ENCODE peak calls at places on chromosomes 2 and 18, in six cellular contexts. U is transverse colon, V is suprapubic skin, T is heart left ventricle, Z is endodermal cell, G is IMR-90. L is an unnamed sample.

GRCh38 chr2:117941693-117942092 is 72.2 kb downstream of the CCDC93 start:
- DNase-seq in U (no peak), V (no peak), T (no peak), Z (no peak), G (no peak), L (no peak)

GRCh38 chr2:239998006-239998405 is 27.1 kb downstream of the NDUFA10 start:
- DNase-seq in U (peak; percentile 43), V (no peak), T (no peak), Z (no peak), G (no peak), L (no peak)

GRCh38 chr2:226798422-226799210 is 1.0 kb downstream of the IRS1 start:
- DNase-seq in U (peak; percentile 67), V (peak; percentile 77), T (peak; percentile 48), Z (peak; percentile 84), G (peak; percentile 55), L (peak; percentile 79)

GRCh38 chr2:216052420-216052819 is 29.2 kb downstream of the PECR start:
- DNase-seq in U (no peak), V (no peak), T (no peak), Z (no peak), G (no peak), L (no peak)

GRCh38 chr2:143425896-143426295 is 296.7 kb downstream of the ARHGAP15 start:
- DNase-seq in U (no peak), V (no peak), T (no peak), Z (no peak), G (no peak), L (no peak)

GRCh38 chr2:207337234-207338219 is 171.8 kb upstream of the KLF7 start:
- DNase-seq in U (no peak), V (no peak), T (no peak), Z (peak; percentile 48), G (peak; percentile 63), L (no peak)

GRCh38 chr2:227406177-227407031 is 18.7 kb upstream of the SCYGR1 start:
- DNase-seq in U (peak; percentile 73), V (no peak), T (peak; percentile 66), Z (peak; percentile 91), G (peak; percentile 99), L (peak; percentile 78)

GRCh38 chr18:44638141-44638540 is 42.5 kb upstream of the SETBP1 start:
- DNase-seq in U (no peak), V (no peak), T (no peak), Z (no peak), G (no peak), L (no peak)

GRCh38 chr2:120703330-120703994 is 32.2 kb upstream of the GLI2 start:
- DNase-seq in U (no peak), V (peak; percentile 13), T (no peak), Z (no peak), G (peak; percentile 91), L (no peak)

GRCh38 chr2:221514305-221515040 is 57.6 kb downstream of the EPHA4 start:
- DNase-seq in U (no peak), V (no peak), T (no peak), Z (no peak), G (no peak), L (no peak)

GRCh38 chr18:22983175-22983574 is 50.0 kb downstream of the RBBP8 start:
- DNase-seq in U (no peak), V (no peak), T (no peak), Z (no peak), G (peak; percentile 64), L (no peak)

GRCh38 chr18:13796515-13796914 is 27.4 kb upstream of the MC5R start:
- DNase-seq in U (no peak), V (no peak), T (no peak), Z (no peak), G (no peak), L (no peak)

GRCh38 chr18:13799396-13799795 is 24.6 kb upstream of the MC5R start:
- DNase-seq in U (no peak), V (no peak), T (no peak), Z (no peak), G (no peak), L (no peak)

GRCh38 chr18:13800505-13801259 is 23.3 kb upstream of the MC5R start:
- DNase-seq in U (peak; percentile 79), V (no peak), T (peak; percentile 65), Z (peak; percentile 90), G (peak; percentile 18), L (no peak)

GRCh38 chr18:13793819-13794218 is 30.1 kb upstream of the MC5R start:
- DNase-seq in U (no peak), V (no peak), T (no peak), Z (peak; percentile 61), G (no peak), L (no peak)

DNA sequence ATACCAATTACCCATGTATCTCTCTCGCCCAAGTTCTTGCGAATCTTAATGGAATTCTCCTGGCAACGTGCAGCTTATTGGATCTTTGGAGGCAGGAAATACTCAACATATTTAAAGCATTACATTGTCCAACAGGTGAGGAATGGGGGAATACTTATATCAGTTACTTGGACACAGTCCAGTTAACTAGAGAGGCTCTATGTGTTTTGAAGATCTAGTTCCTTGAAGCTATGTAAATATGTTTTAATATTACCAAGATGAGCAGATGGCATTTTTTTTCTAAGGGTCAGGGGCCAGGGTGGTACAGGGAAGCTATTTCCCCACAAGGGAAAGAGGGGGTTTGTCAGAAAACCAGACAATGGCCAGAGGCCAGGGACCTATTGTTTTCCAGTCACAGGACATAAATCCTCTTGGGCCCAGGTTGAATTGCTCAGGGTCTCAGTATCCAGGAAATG is 26.8 kb upstream of the MC5R start:
- DNase-seq in U (no peak), V (no peak), T (no peak), Z (no peak), G (no peak), L (no peak)
- H3K4me3 ChIP-seq in U (no peak overlapping the region), V (no peak overlapping the region), T (no peak overlapping the region), Z (no peak overlapping the region), G (no peak overlapping the region), L (no peak overlapping the region)

DNA sequence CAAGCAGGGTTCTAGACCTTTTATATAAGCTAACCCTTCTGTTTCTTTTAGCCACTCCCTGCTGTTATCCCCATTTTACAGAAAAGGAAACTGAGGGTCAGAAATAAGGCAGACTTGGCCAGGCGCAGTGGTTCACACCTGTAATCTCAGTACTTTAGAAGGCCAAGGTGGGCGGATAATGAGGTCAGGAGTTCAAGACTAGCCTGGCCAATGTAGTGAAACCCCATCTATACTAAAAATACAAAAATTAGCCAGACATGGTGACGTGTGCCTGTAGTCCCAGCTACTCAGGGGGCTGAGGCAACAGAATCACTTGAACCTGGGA is 14.3 kb downstream of the RUFY4 start:
- DNase-seq in U (no peak), V (no peak), T (no peak), Z (no peak), G (no peak), L (no peak)
- TF ChIP-seq CTCF in U (no peak), V (no peak), T (no peak), Z (no peak), G (no peak), L (no peak)

GRCh38 chr2:104286806-104287205 is 567.1 kb upstream of the POU3F3 start:
- DNase-seq in U (no peak), V (no peak), T (no peak), Z (peak; percentile 78), G (no peak), L (no peak)
- H3K27ac ChIP-seq in U (no peak overlapping the region), V (no peak overlapping the region), T (no peak overlapping the region), Z (no peak overlapping the region), G (no peak overlapping the region), L (no peak overlapping the region)

GRCh38 chr2:238139141-238139840 is 823 bp downstream of the KLHL30 start:
- DNase-seq in U (no peak), V (no peak), T (no peak), Z (peak; percentile 82), G (no peak), L (no peak)

GRCh38 chr2:238136820-238137537 is 1.5 kb upstream of the KLHL30 start:
- DNase-seq in U (no peak), V (no peak), T (no peak), Z (no peak), G (peak; percentile 77), L (no peak)

GRCh38 chr2:238139841-238140439 is 1.5 kb downstream of the KLHL30 start:
- DNase-seq in U (no peak), V (no peak), T (no peak), Z (no peak), G (no peak), L (no peak)

GRCh38 chr2:238137885-238138284 is 583 bp upstream of the KLHL30 start:
- DNase-seq in U (no peak), V (no peak), T (no peak), Z (no peak), G (no peak), L (no peak)

DNA sequence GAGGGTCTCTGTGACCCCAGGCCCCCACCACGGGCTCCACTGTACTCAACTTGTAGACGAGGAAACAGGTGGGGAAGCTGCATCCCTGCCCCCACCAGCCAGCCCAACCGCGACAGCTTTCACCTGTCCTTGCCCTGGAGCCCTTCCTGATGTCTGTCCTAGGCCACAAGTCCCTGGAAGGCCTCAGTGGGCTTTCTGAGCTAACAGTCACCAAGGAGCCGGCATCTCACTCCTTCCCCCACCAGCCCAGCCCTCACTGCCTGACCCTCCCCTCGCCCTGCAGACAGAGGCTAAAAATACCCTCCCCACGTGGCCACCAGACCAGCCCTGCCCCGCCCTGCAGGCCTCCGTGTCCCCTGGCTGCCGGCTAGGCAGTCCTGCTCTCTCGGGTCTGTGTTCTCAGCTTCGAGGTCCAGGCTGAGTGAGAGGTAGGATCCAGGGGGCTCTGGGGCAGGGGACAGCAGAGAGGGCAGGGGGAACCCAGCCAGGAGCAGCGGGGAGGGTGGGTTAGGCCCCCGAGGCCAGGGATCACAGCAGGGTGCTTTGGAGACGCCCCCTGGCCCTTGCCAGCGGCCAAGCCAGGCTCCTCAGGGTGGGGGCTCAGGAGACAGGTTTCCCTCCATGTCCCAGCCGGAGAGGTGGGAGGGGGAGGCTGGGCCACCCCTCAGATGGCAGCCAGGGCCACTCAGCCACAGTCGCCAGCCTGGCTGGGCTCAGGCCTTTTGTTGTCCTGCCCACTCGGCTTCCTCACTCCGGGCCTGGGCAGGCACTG is at the start of gene KLHL30:
- DNase-seq in U (no peak), V (no peak), T (peak; percentile 84), Z (no peak), G (no peak), L (peak; percentile 89)
- H3K4me3 ChIP-seq in U (no peak within 1 kb of the TSS), V (no peak within 1 kb of the TSS), T (peak within 1 kb of the TSS; percentile 40), Z (no peak within 1 kb of the TSS), G (no peak within 1 kb of the TSS), L (peak within 1 kb of the TSS; percentile 67)

DNA sequence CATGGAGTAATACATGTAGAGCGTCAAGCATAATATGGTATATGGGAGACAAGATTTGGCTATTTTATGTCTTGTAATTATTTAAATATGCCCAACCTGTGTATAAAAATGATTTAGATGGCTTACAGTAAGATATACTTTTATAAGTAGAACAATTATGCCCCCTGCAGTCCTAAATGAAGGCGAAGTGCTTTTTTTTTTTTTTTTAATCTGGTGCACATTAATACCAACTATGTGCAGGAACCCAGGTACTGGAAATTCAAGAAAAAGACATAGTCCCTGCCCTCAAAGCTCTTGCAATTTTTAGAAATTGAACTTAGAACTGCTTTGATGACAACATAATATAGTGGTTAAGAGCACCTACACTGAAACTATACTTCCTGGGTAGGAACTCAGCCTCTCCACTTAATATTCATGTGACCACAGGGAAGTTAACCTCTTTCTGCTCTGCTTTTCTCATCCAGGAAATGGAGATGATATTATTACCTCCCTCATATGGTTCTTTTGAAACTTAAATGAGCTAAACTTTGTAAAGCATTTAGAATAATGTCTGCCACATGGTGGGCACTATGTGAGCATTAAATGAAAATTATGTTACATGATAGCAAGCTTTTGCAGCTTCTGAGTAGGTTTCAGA is 38.1 kb downstream of the AFTPH start:
- DNase-seq in U (no peak), V (no peak), T (no peak), Z (no peak), G (peak; percentile 22), L (no peak)
- TF ChIP-seq CTCF in U (peak; percentile 36), V (no peak), T (peak; percentile 18), Z (peak; percentile 43), G (peak; percentile 58), L (no peak)

L was measured in coronary artery.